ENCODE peak calls at places on chromosomes 11 and 22, in five cellular contexts. One of them, this sample, is unnamed.
A peak's percentile ranks its signal among the peaks of the same experiment; 100 is the strongest.

GRCh38 chr11:125433454-125434121 is 62.5 kb downstream of the FEZ1 start:
- DNase-seq in body of pancreas: peak; percentile 28
- DNase-seq in CD4-positive, CD25-positive, alpha-beta regulatory T cell: no peak
- DNase-seq in esophagus muscularis mucosa: no peak
- DNase-seq in left lung: peak; percentile 54
- DNase-seq in this sample: peak; percentile 36

GRCh38 chr11:109192864-109193263 is 229.1 kb upstream of the C11orf87 start:
- DNase-seq in esophagus muscularis mucosa: no peak
- DNase-seq in CD4-positive, CD25-positive, alpha-beta regulatory T cell: no peak
- DNase-seq in body of pancreas: no peak
- DNase-seq in left lung: peak; percentile 43
- DNase-seq in this sample: no peak

GRCh38 chr22:37300551-37301017 is 18.3 kb downstream of the CYTH4 start:
- DNase-seq in body of pancreas: no peak
- DNase-seq in left lung: peak; percentile 83
- DNase-seq in CD4-positive, CD25-positive, alpha-beta regulatory T cell: peak; percentile 53
- DNase-seq in esophagus muscularis mucosa: no peak
- DNase-seq in this sample: no peak

GRCh38 chr11:22337571-22338464 is at the start of gene SLC17A6:
- DNase-seq in left lung: no peak
- DNase-seq in esophagus muscularis mucosa: no peak
- DNase-seq in CD4-positive, CD25-positive, alpha-beta regulatory T cell: no peak
- DNase-seq in body of pancreas: no peak
- DNase-seq in this sample: no peak

GRCh38 chr22:45709004-45709739 is 37.5 kb downstream of the ATXN10 start:
- DNase-seq in esophagus muscularis mucosa: no peak
- DNase-seq in body of pancreas: no peak
- DNase-seq in CD4-positive, CD25-positive, alpha-beta regulatory T cell: no peak
- DNase-seq in left lung: no peak
- DNase-seq in this sample: no peak

GRCh38 chr22:26547426-26547825 is 35.2 kb upstream of the TFIP11 start:
- DNase-seq in esophagus muscularis mucosa: no peak
- DNase-seq in body of pancreas: no peak
- DNase-seq in left lung: no peak
- DNase-seq in CD4-positive, CD25-positive, alpha-beta regulatory T cell: no peak
- DNase-seq in this sample: no peak

GRCh38 chr11:117719480-117719879 is 77.5 kb downstream of the DSCAML1 start:
- DNase-seq in CD4-positive, CD25-positive, alpha-beta regulatory T cell: no peak
- DNase-seq in left lung: no peak
- DNase-seq in esophagus muscularis mucosa: no peak
- DNase-seq in body of pancreas: no peak
- DNase-seq in this sample: no peak

GRCh38 chr11:110886241-110886640 is 174.0 kb upstream of the ARHGAP20 start:
- DNase-seq in CD4-positive, CD25-positive, alpha-beta regulatory T cell: no peak
- DNase-seq in body of pancreas: no peak
- DNase-seq in left lung: no peak
- DNase-seq in esophagus muscularis mucosa: no peak
- DNase-seq in this sample: no peak

GRCh38 chr22:29456211-29456671 is 17.9 kb downstream of the RFPL1 start:
- DNase-seq in CD4-positive, CD25-positive, alpha-beta regulatory T cell: no peak
- DNase-seq in esophagus muscularis mucosa: no peak
- DNase-seq in left lung: no peak
- DNase-seq in body of pancreas: no peak
- DNase-seq in this sample: no peak

GRCh38 chr22:19109198-19110063 is 12.8 kb downstream of the DGCR2 start:
- DNase-seq in CD4-positive, CD25-positive, alpha-beta regulatory T cell: peak; percentile 85
- DNase-seq in esophagus muscularis mucosa: no peak
- DNase-seq in body of pancreas: peak; percentile 58
- DNase-seq in left lung: no peak
- DNase-seq in this sample: no peak

GRCh38 chr22:41943661-41944209 is 3.2 kb downstream of the CENPM start:
- DNase-seq in left lung: no peak
- DNase-seq in body of pancreas: no peak
- DNase-seq in CD4-positive, CD25-positive, alpha-beta regulatory T cell: no peak
- DNase-seq in esophagus muscularis mucosa: no peak
- DNase-seq in this sample: no peak

GRCh38 chr11:87712802-87713202 is 462.4 kb downstream of the RAB38 start:
- DNase-seq in CD4-positive, CD25-positive, alpha-beta regulatory T cell: no peak
- DNase-seq in left lung: no peak
- DNase-seq in esophagus muscularis mucosa: no peak
- DNase-seq in body of pancreas: no peak
- DNase-seq in this sample: no peak

DNA sequence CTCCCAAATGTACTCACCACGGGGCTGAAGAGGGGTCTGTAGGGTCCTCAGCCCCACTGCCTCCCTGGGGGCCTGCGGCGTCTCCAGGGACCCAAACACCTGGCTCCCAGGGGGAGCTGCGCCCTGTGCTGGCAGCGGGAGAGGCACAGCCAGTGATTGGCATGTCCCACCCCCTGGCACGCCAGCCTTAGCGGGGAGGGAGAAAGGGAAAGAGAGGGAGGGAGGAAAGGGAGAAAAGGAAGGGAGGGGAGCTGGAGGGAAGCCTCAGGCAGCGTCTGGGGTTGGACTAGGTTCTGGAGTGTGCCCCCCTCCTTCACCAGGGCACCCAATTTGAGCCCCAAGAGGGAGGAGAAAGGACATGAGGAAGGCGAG is at the start of gene CHRM1:
- DNase-seq in body of pancreas: peak; percentile 48
- DNase-seq in left lung: peak; percentile 68
- DNase-seq in esophagus muscularis mucosa: no peak
- DNase-seq in CD4-positive, CD25-positive, alpha-beta regulatory T cell: no peak
- DNase-seq in this sample: no peak
- H3K27me3 ChIP-seq in body of pancreas: peaks cover 9% of the 10 kb centered on the region
- H3K27me3 ChIP-seq in left lung: peaks cover 72% of the 10 kb centered on the region
- H3K27me3 ChIP-seq in esophagus muscularis mucosa: peaks cover 25% of the 10 kb centered on the region
- H3K27me3 ChIP-seq in CD4-positive, CD25-positive, alpha-beta regulatory T cell: peaks cover 2% of the 10 kb centered on the region
- H3K27me3 ChIP-seq in this sample: peaks cover 63% of the 10 kb centered on the region

GRCh38 chr11:72739240-72740059 is 12.8 kb downstream of the ARAP1 start:
- DNase-seq in CD4-positive, CD25-positive, alpha-beta regulatory T cell: no peak
- DNase-seq in left lung: peak; percentile 83
- DNase-seq in body of pancreas: no peak
- DNase-seq in esophagus muscularis mucosa: no peak
- DNase-seq in this sample: peak; percentile 22

GRCh38 chr11:72736452-72737069 is 15.6 kb downstream of the ARAP1 start:
- DNase-seq in body of pancreas: no peak
- DNase-seq in esophagus muscularis mucosa: no peak
- DNase-seq in CD4-positive, CD25-positive, alpha-beta regulatory T cell: peak; percentile 76
- DNase-seq in left lung: peak; percentile 90
- DNase-seq in this sample: peak; percentile 42

GRCh38 chr11:72738199-72739141 is 13.7 kb downstream of the ARAP1 start:
- DNase-seq in body of pancreas: no peak
- DNase-seq in CD4-positive, CD25-positive, alpha-beta regulatory T cell: no peak
- DNase-seq in esophagus muscularis mucosa: no peak
- DNase-seq in left lung: peak; percentile 90
- DNase-seq in this sample: no peak

GRCh38 chr11:72735495-72736027 is 16.6 kb downstream of the ARAP1 start:
- DNase-seq in left lung: peak; percentile 13
- DNase-seq in body of pancreas: no peak
- DNase-seq in CD4-positive, CD25-positive, alpha-beta regulatory T cell: no peak
- DNase-seq in esophagus muscularis mucosa: no peak
- DNase-seq in this sample: peak; percentile 57

DNA sequence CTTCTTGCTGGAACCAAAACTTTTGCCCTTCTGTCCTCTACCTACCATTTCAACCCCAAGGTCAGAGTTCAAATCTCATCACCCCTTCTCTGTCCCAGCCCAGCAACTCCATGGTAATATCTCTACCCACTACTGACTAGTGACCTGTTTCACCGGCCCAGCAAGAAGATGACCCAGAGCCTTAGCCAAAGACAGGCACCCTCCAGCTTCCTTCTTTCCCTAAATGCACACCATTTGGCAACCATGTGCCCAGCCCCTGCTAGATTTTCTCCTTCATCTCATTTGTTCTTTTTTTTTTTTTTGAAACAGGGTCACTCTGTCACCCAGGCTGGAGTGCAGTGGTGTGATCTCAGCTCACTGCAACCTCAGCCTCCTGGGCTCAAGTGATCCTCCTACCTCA is 14.9 kb downstream of the ARAP1 start:
- DNase-seq in left lung: no peak
- DNase-seq in body of pancreas: no peak
- DNase-seq in esophagus muscularis mucosa: no peak
- DNase-seq in CD4-positive, CD25-positive, alpha-beta regulatory T cell: no peak
- DNase-seq in this sample: no peak
- H3K4me3 ChIP-seq in left lung: no peak overlapping the region
- H3K4me3 ChIP-seq in body of pancreas: no peak overlapping the region
- H3K4me3 ChIP-seq in esophagus muscularis mucosa: no peak overlapping the region
- H3K4me3 ChIP-seq in CD4-positive, CD25-positive, alpha-beta regulatory T cell: no peak overlapping the region
- H3K4me3 ChIP-seq in this sample: no peak overlapping the region

GRCh38 chr11:78725200-78725599 is 150.5 kb upstream of the NARS2 start:
- DNase-seq in body of pancreas: no peak
- DNase-seq in CD4-positive, CD25-positive, alpha-beta regulatory T cell: no peak
- DNase-seq in esophagus muscularis mucosa: no peak
- DNase-seq in left lung: no peak
- DNase-seq in this sample: no peak
- H3K27me3 ChIP-seq in body of pancreas: no peaks in the 10 kb centered on the region
- H3K27me3 ChIP-seq in CD4-positive, CD25-positive, alpha-beta regulatory T cell: no peaks in the 10 kb centered on the region
- H3K27me3 ChIP-seq in esophagus muscularis mucosa: no peaks in the 10 kb centered on the region
- H3K27me3 ChIP-seq in left lung: no peaks in the 10 kb centered on the region
- H3K27me3 ChIP-seq in this sample: peaks cover 12% of the 10 kb centered on the region

GRCh38 chr11:18321622-18321990 is 334 bp downstream of the HPS5 start:
- DNase-seq in CD4-positive, CD25-positive, alpha-beta regulatory T cell: no peak
- DNase-seq in body of pancreas: no peak
- DNase-seq in left lung: no peak
- DNase-seq in esophagus muscularis mucosa: no peak
- DNase-seq in this sample: no peak

GRCh38 chr11:18321991-18322711 is at the start of the genes GTF2H1 and HPS5:
- DNase-seq in body of pancreas: peak; percentile 96
- DNase-seq in esophagus muscularis mucosa: peak; percentile 99
- DNase-seq in left lung: peak; percentile 95
- DNase-seq in CD4-positive, CD25-positive, alpha-beta regulatory T cell: peak; percentile 98
- DNase-seq in this sample: peak; percentile 95

GRCh38 chr11:18322818-18323570 is 627 bp downstream of the GTF2H1 start:
- DNase-seq in body of pancreas: no peak
- DNase-seq in esophagus muscularis mucosa: no peak
- DNase-seq in CD4-positive, CD25-positive, alpha-beta regulatory T cell: no peak
- DNase-seq in left lung: no peak
- DNase-seq in this sample: no peak

GRCh38 chr11:18315893-18316292 is 6.0 kb downstream of the HPS5 start:
- DNase-seq in left lung: no peak
- DNase-seq in body of pancreas: no peak
- DNase-seq in esophagus muscularis mucosa: no peak
- DNase-seq in CD4-positive, CD25-positive, alpha-beta regulatory T cell: no peak
- DNase-seq in this sample: no peak

GRCh38 chr11:18319914-18320313 is 2.0 kb downstream of the HPS5 start:
- DNase-seq in esophagus muscularis mucosa: no peak
- DNase-seq in body of pancreas: no peak
- DNase-seq in left lung: no peak
- DNase-seq in CD4-positive, CD25-positive, alpha-beta regulatory T cell: no peak
- DNase-seq in this sample: no peak
- H3K4me3 ChIP-seq in esophagus muscularis mucosa: no peak overlapping the region
- H3K4me3 ChIP-seq in body of pancreas: no peak overlapping the region
- H3K4me3 ChIP-seq in left lung: no peak overlapping the region
- H3K4me3 ChIP-seq in CD4-positive, CD25-positive, alpha-beta regulatory T cell: no peak overlapping the region
- H3K4me3 ChIP-seq in this sample: no peak overlapping the region

GRCh38 chr11:122441702-122442092 is 213.8 kb upstream of the UBASH3B start:
- DNase-seq in body of pancreas: no peak
- DNase-seq in esophagus muscularis mucosa: no peak
- DNase-seq in CD4-positive, CD25-positive, alpha-beta regulatory T cell: no peak
- DNase-seq in left lung: no peak
- DNase-seq in this sample: no peak
- H3K27me3 ChIP-seq in body of pancreas: no peaks in the 10 kb centered on the region
- H3K27me3 ChIP-seq in esophagus muscularis mucosa: no peaks in the 10 kb centered on the region
- H3K27me3 ChIP-seq in CD4-positive, CD25-positive, alpha-beta regulatory T cell: peaks cover 5% of the 10 kb centered on the region
- H3K27me3 ChIP-seq in left lung: peaks cover 34% of the 10 kb centered on the region
- H3K27me3 ChIP-seq in this sample: no peaks in the 10 kb centered on the region

DNA sequence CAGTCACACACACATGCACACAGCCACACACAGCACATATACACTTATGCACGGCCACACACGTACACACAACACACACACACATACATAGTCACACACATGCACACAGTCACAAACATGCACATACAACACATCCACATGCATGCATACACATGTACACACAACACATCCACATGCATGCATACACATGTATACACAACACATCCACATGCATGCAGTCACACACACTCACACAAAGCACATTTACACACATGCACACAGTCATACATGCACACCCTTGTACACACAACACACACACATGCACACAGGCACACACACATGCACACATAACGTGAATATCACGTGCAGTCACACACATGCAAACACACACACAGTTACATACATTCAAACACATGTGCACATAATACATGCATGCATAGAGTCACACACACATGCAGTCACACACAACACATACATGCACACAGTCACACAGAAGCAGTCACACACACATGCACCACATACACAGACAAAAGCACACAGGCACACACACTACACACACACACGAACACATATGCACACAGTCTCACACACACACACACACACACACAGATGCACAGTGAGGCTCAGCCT is 18.8 kb downstream of the IFITM10 start:
- DNase-seq in esophagus muscularis mucosa: no peak
- DNase-seq in left lung: no peak
- DNase-seq in CD4-positive, CD25-positive, alpha-beta regulatory T cell: no peak
- DNase-seq in body of pancreas: no peak
- DNase-seq in this sample: no peak
- H3K4me3 ChIP-seq in esophagus muscularis mucosa: no peak overlapping the region
- H3K4me3 ChIP-seq in left lung: no peak overlapping the region
- H3K4me3 ChIP-seq in CD4-positive, CD25-positive, alpha-beta regulatory T cell: no peak overlapping the region
- H3K4me3 ChIP-seq in body of pancreas: no peak overlapping the region
- H3K4me3 ChIP-seq in this sample: no peak overlapping the region

DNA sequence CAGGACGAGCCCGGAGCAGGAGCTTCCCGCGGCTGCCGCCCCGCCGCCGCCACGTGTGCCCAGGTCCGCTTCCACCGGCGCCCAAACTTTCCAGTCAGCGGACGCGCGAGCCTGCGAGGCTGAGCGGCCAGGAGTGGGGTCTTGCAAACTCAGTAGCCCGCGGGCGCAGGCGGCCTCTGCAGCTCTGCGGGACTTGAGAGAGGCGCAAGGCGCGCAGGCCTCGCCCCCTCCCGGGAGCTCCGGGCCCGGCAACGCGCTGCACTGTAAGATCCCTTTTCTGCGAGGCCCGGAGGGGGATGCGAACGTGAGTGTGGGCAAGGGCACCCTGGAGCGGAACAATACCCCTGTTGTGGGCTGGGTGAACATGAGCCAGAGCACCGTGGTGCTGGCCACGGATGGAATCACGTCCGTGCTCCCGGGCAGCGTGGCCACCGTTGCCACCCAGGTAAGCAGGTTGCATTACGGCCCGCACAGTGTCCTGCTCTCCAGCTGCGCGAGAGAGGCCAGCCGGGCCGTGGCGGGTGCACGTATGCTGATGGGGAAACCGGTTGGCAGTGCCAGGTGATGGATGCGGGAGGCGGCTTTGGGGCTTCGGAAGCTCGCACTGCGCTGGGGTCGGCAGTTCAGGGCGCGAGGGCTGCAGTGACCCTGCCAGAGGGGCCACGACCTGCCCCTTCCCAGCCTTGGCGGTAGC is 2.0 kb downstream of the SLC6A5 start:
- DNase-seq in body of pancreas: no peak
- DNase-seq in left lung: peak; percentile 70
- DNase-seq in CD4-positive, CD25-positive, alpha-beta regulatory T cell: no peak
- DNase-seq in esophagus muscularis mucosa: no peak
- DNase-seq in this sample: no peak
- H3K27me3 ChIP-seq in body of pancreas: peaks cover 37% of the 10 kb centered on the region
- H3K27me3 ChIP-seq in left lung: peaks cover 100% of the 10 kb centered on the region
- H3K27me3 ChIP-seq in CD4-positive, CD25-positive, alpha-beta regulatory T cell: peaks cover 48% of the 10 kb centered on the region
- H3K27me3 ChIP-seq in esophagus muscularis mucosa: peaks cover 71% of the 10 kb centered on the region
- H3K27me3 ChIP-seq in this sample: peaks cover 100% of the 10 kb centered on the region

GRCh38 chr22:38955250-38955775 is 2.1 kb upstream of the APOBEC3A start:
- DNase-seq in esophagus muscularis mucosa: no peak
- DNase-seq in left lung: no peak
- DNase-seq in body of pancreas: no peak
- DNase-seq in CD4-positive, CD25-positive, alpha-beta regulatory T cell: no peak
- DNase-seq in this sample: no peak
- H3K4me3 ChIP-seq in esophagus muscularis mucosa: no peak overlapping the region
- H3K4me3 ChIP-seq in left lung: no peak overlapping the region
- H3K4me3 ChIP-seq in body of pancreas: no peak overlapping the region
- H3K4me3 ChIP-seq in CD4-positive, CD25-positive, alpha-beta regulatory T cell: no peak overlapping the region
- H3K4me3 ChIP-seq in this sample: no peak overlapping the region

GRCh38 chr11:20608938-20609337 is 9.5 kb downstream of the SLC6A5 start:
- DNase-seq in CD4-positive, CD25-positive, alpha-beta regulatory T cell: no peak
- DNase-seq in esophagus muscularis mucosa: no peak
- DNase-seq in left lung: no peak
- DNase-seq in body of pancreas: no peak
- DNase-seq in this sample: no peak
- H3K27me3 ChIP-seq in CD4-positive, CD25-positive, alpha-beta regulatory T cell: peaks cover 32% of the 10 kb centered on the region
- H3K27me3 ChIP-seq in esophagus muscularis mucosa: peaks cover 23% of the 10 kb centered on the region
- H3K27me3 ChIP-seq in left lung: peaks cover 94% of the 10 kb centered on the region
- H3K27me3 ChIP-seq in body of pancreas: peaks cover 4% of the 10 kb centered on the region
- H3K27me3 ChIP-seq in this sample: peaks cover 96% of the 10 kb centered on the region

This sample was measured in left ventricle myocardium inferior.